ENCODE peak calls at places on chromosomes 12 and 14, in ten cellular contexts. F, V, K, P, J, G, D, U, X and T are unnamed samples.
A peak's percentile ranks its signal among the peaks of the same experiment; 100 is the strongest.

GRCh38 chr14:95895720-95896119 is 19.1 kb downstream of the TUNAR start:
- DNase-seq in J (no peak), F (no peak), K (no peak), U (no peak), X (peak; percentile 26), V (no peak), P (no peak), D (no peak), G (no peak), T (peak; percentile 31)

GRCh38 chr14:77663289-77663688 is 44.5 kb downstream of the ALKBH1 start:
- DNase-seq in K (no peak), V (no peak), F (no peak), U (no peak), J (no peak), P (no peak), D (no peak), X (no peak), G (no peak), T (peak; percentile 8)

GRCh38 chr12:132263451-132264065 is 65.8 kb downstream of the GALNT9 start:
- DNase-seq in F (no peak), K (no peak), V (no peak), U (no peak), X (no peak), D (no peak), G (no peak), J (no peak), P (no peak), T (no peak)

GRCh38 chr14:76958020-76958965 is 70.2 kb downstream of the IRF2BPL start:
- DNase-seq in G (no peak), F (no peak), D (no peak), X (no peak), K (no peak), V (no peak), P (no peak), J (no peak), U (no peak), T (no peak)

GRCh38 chr14:55547650-55548315 is 32.2 kb upstream of the KTN1 start:
- DNase-seq in U (no peak), V (no peak), F (no peak), X (no peak), D (no peak), G (no peak), K (no peak), P (no peak), J (no peak), T (no peak)

GRCh38 chr12:79769189-79769859 is 78.6 kb upstream of the PAWR start:
- DNase-seq in V (no peak), P (no peak), F (no peak), J (no peak), D (no peak), K (no peak), X (no peak), G (no peak), U (no peak), T (no peak)

GRCh38 chr14:105425823-105426247 is 6.2 kb downstream of the MTA1 start:
- DNase-seq in D (no peak), G (no peak), X (no peak), V (no peak), F (no peak), U (no peak), P (no peak), K (no peak), J (no peak), T (no peak)

GRCh38 chr12:40338071-40338470 is 113.3 kb downstream of the LRRK2 start:
- DNase-seq in F (no peak), G (no peak), U (no peak), P (no peak), V (no peak), J (no peak), X (no peak), D (no peak), K (no peak), T (no peak)

DNA sequence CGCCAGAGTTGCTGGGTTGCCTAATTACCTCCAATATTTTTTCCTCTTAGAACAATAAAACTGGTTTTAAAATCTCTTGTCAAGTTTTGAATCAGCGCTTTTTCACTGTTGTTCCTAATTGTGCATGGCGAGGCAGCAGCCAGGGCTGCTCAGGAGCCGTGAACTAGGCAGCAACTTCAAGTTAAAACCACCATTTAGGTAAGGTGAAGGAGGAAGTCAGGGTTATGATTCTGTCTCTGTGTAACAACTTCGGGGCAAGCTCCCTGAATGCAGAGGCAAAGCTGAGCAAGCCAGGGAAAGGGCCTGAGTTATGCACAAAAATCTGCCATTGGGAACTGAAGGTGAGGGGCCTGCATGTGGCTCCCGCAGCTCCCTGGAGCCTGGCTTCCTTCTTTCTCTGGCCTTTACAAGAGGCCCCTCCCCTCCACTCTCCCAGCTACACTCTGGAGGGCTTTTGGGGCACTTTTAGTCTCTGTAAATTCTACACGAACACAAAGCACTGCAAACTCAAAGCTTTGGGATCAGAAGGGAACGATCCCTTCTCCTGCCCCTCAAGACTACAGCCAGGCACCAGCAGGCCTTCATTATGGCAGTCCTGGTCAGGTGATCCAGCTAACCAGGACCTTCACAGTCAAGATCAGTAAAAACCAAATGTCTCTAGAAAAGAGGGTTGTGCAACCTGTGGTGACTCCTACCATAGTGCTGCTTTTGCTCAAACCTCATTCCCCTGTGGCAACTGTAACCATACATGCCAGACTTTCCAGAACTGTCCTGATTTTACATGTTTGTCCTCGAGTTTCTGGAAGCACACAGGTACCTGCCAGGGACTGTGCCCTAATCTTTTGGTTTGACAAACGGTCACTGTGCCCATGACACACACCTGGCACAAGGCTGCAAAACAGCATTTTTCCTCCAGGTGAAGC is 67.3 kb upstream of the PTGR2 start:
- DNase-seq in U (no peak), D (peak; percentile 71), J (no peak), P (no peak), V (no peak), G (no peak), K (no peak), X (no peak), F (no peak), T (peak; percentile 90)
- H3K4me1 ChIP-seq in U (peaks cover 26% of the 10 kb centered on the region), D (peaks cover 34% of the 10 kb centered on the region), J (peaks cover 51% of the 10 kb centered on the region), P (peaks cover 28% of the 10 kb centered on the region), V (peaks cover 39% of the 10 kb centered on the region), G (peaks cover 52% of the 10 kb centered on the region), K (peaks cover 83% of the 10 kb centered on the region), X (peaks cover 22% of the 10 kb centered on the region), F (peaks cover 58% of the 10 kb centered on the region), T (peaks cover 32% of the 10 kb centered on the region)

GRCh38 chr12:27293463-27293862 is 39.2 kb upstream of the BMAL2 start:
- DNase-seq in U (no peak), V (no peak), F (peak; percentile 51), G (no peak), P (no peak), J (no peak), K (peak; percentile 27), D (peak; percentile 70), X (no peak), T (no peak)

GRCh38 chr12:27300251-27300650 is 32.4 kb upstream of the BMAL2 start:
- DNase-seq in J (no peak), U (no peak), V (no peak), K (no peak), P (no peak), D (no peak), X (no peak), G (no peak), F (no peak), T (no peak)

GRCh38 chr12:27299102-27299501 is 33.5 kb upstream of the BMAL2 start:
- DNase-seq in J (no peak), P (no peak), U (no peak), F (no peak), K (no peak), G (no peak), X (no peak), V (no peak), D (no peak), T (no peak)

GRCh38 chr12:27297576-27297975 is 35.1 kb upstream of the BMAL2 start:
- DNase-seq in D (no peak), G (no peak), V (no peak), P (no peak), K (no peak), J (no peak), U (no peak), X (no peak), F (no peak), T (no peak)

GRCh38 chr12:27296674-27297073 is 36.0 kb upstream of the BMAL2 start:
- DNase-seq in F (no peak), U (no peak), G (no peak), J (no peak), K (no peak), D (no peak), V (no peak), P (no peak), X (no peak), T (no peak)
- H3K27ac ChIP-seq in F (no peak overlapping the region), U (no peak overlapping the region), G (no peak overlapping the region), J (no peak overlapping the region), K (no peak overlapping the region), D (no peak overlapping the region), V (no peak overlapping the region), P (no peak overlapping the region), X (no peak overlapping the region), T (no peak overlapping the region)

GRCh38 chr14:21244546-21244945 is 24.7 kb downstream of the HNRNPC start:
- DNase-seq in G (no peak), P (no peak), D (peak; percentile 31), K (no peak), F (no peak), J (no peak), X (no peak), V (no peak), U (no peak), T (peak; percentile 33)

GRCh38 chr14:21248739-21249411 is 20.4 kb downstream of the HNRNPC start:
- DNase-seq in K (no peak), U (no peak), G (no peak), X (no peak), P (no peak), J (no peak), V (no peak), D (no peak), F (no peak), T (peak; percentile 49)

GRCh38 chr14:21248338-21248737 is 20.9 kb downstream of the HNRNPC start:
- DNase-seq in F (no peak), G (no peak), K (no peak), J (no peak), D (no peak), V (no peak), X (no peak), U (no peak), P (no peak), T (no peak)

GRCh38 chr14:21241218-21241819 is 27.9 kb downstream of the HNRNPC start:
- DNase-seq in G (no peak), V (no peak), P (no peak), D (peak; percentile 57), J (no peak), U (no peak), F (no peak), X (no peak), K (no peak), T (peak; percentile 56)

DNA sequence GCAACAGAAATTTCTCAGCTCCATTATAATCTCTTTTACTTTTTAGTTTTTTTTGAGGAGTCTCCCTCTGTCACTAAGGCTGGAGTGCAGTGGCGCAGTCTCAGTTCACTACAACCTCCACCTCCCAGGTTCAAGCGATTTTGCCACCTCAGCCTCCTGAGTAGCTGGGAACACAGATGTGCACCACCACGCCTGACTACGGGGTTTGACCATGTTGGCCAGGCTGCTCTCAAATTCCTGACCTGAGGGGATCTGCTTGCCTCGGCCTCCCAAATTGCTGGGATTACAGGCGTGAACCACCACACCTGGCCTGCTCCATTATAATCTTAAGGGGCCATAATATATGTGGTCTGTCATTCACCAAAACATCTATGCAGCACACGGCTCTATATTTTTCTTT is 23.4 kb downstream of the HNRNPC start:
- DNase-seq in P (no peak), K (no peak), F (no peak), X (no peak), D (no peak), U (no peak), J (no peak), G (no peak), V (no peak), T (no peak)
- H3K4me1 ChIP-seq in P (no peaks in the 10 kb centered on the region), K (peaks cover 55% of the 10 kb centered on the region), F (peaks cover 34% of the 10 kb centered on the region), X (no peaks in the 10 kb centered on the region), D (no peaks in the 10 kb centered on the region), U (peaks cover 2% of the 10 kb centered on the region), J (peaks cover 60% of the 10 kb centered on the region), G (peaks cover 30% of the 10 kb centered on the region), V (no peaks in the 10 kb centered on the region), T (peaks cover 10% of the 10 kb centered on the region)

GRCh38 chr12:12018454-12018853 is 52.3 kb upstream of the BCL2L14 start:
- DNase-seq in D (peak; percentile 58), F (no peak), J (no peak), U (no peak), P (no peak), V (no peak), K (no peak), X (no peak), G (no peak), T (peak; percentile 21)
- H3K27ac ChIP-seq in D (no peak overlapping the region), F (no peak overlapping the region), J (no peak overlapping the region), U (no peak overlapping the region), P (no peak overlapping the region), V (no peak overlapping the region), K (no peak overlapping the region), X (no peak overlapping the region), G (no peak overlapping the region), T (no peak overlapping the region)